ENCODE peak calls at places on chromosomes 4 and X, in five cellular contexts. A is stimulated activated CD4-positive, alpha-beta T cell treated with anti-CD3 and anti-CD28 coated beads, Interleukin-15, amount 100 ng/mL, for 1 hour; K is iris pigment epithelial cell; F is NCI-H1092 treated with DMSO at 0.1 percent for 48 hours; J is activated CD8-positive, alpha-beta memory T cell treated with anti-CD3 and anti-CD28 coated beads for 48 hours. I is an unnamed sample.

GRCh38 chrX:2841511-2841910 is 12.8 kb downstream of the GYG2 start:
- DNase-seq in F (no peak), J (no peak), A (no peak), K (peak), I (no peak)

GRCh38 chr4:77849278-77849965 is 13.2 kb upstream of the MRPL1 start:
- DNase-seq in A (no peak), J (no peak), F (no peak), K (no peak), I (no peak)

GRCh38 chrX:10769165-10769564 is 148.8 kb upstream of the MID1 start:
- DNase-seq in J (no peak), A (no peak), F (peak), K (peak), I (no peak)

GRCh38 chrX:66863721-66864120 is 224.8 kb upstream of the EDA2R start:
- DNase-seq in F (no peak), A (no peak), J (no peak), K (no peak), I (peak)

GRCh38 chrX:122434942-122435341 is 749.1 kb upstream of the GRIA3 start:
- DNase-seq in J (no peak), F (no peak), K (no peak), A (no peak), I (no peak)

GRCh38 chr4:38621004-38621684 is 42.9 kb upstream of the KLF3 start:
- DNase-seq in A (no peak), J (no peak), K (peak), F (peak), I (no peak)

GRCh38 chr4:21826071-21826470 is 122.5 kb downstream of the KCNIP4 start:
- DNase-seq in A (no peak), K (no peak), F (no peak), J (no peak), I (no peak)

GRCh38 chrX:31397119-31397518 is 325.3 kb upstream of the FTHL17 start:
- DNase-seq in F (no peak), A (no peak), K (peak), J (no peak), I (no peak)

GRCh38 chrX:15438332-15438731 is 54.1 kb upstream of the VEGFD start:
- DNase-seq in A (no peak), F (no peak), J (no peak), K (no peak), I (no peak)

GRCh38 chr4:158798062-158798461 is 29.2 kb downstream of the FNIP2 start:
- DNase-seq in K (no peak), F (no peak), J (no peak), A (no peak), I (no peak)

GRCh38 chrX:69541959-69542358 is 37.8 kb downstream of the NALF2 start:
- DNase-seq in F (no peak), K (no peak), J (no peak), A (no peak), I (no peak)

GRCh38 chrX:10620121-10620699 is at the start of gene MID1:
- DNase-seq in F (peak), K (peak), J (no peak), A (no peak), I (peak)

GRCh38 chrX:70979136-70979762 is 48.4 kb upstream of the SLC7A3 start:
- DNase-seq in K (peak), J (no peak), A (no peak), F (no peak), I (peak)

GRCh38 chrX:74133156-74133796 is 170.7 kb upstream of the ZCCHC13 start:
- DNase-seq in K (peak), A (no peak), F (peak), J (no peak), I (peak)

GRCh38 chrX:29468911-29469494 is 746.4 kb upstream of the MAGEB2 start:
- DNase-seq in F (no peak), J (no peak), A (no peak), K (peak), I (no peak)

I was measured in adrenal gland.